ENCODE peak calls at places on chromosomes 11 and 22, in ten cellular contexts. One of them, this sample, is unnamed.

GRCh38 chr11:46903846-46904245 is 14.5 kb downstream of the LRP4 start:
- DNase-seq in astrocyte of the spinal cord: peak; percentile 68
- DNase-seq in hypothalamus: peak; percentile 89
- DNase-seq in globus pallidus: peak; percentile 100
- DNase-seq in neural crest cell: no peak
- DNase-seq in CD8-positive, alpha-beta T cell: no peak
- DNase-seq in activated naive CD8-positive, alpha-beta T cell treated with anti-CD3 and anti-CD28 coated beads, Interleukin-2, amount 10 ng/mL, durations not matched to agents 7 days and 5 days: no peak
- DNase-seq in dorsolateral prefrontal cortex: peak; percentile 98
- DNase-seq in LHCN-M2: no peak
- DNase-seq in Right ventricle myocardium superior: peak; percentile 77
- DNase-seq in this sample: peak; percentile 92

GRCh38 chr11:64990222-64990918 is 6.4 kb downstream of the BATF2 start:
- DNase-seq in neural crest cell: peak; percentile 9
- DNase-seq in CD8-positive, alpha-beta T cell: no peak
- DNase-seq in dorsolateral prefrontal cortex: no peak
- DNase-seq in activated naive CD8-positive, alpha-beta T cell treated with anti-CD3 and anti-CD28 coated beads, Interleukin-2, amount 10 ng/mL, durations not matched to agents 7 days and 5 days: no peak
- DNase-seq in LHCN-M2: no peak
- DNase-seq in Right ventricle myocardium superior: peak; percentile 75
- DNase-seq in hypothalamus: no peak
- DNase-seq in astrocyte of the spinal cord: no peak
- DNase-seq in globus pallidus: no peak
- DNase-seq in this sample: no peak

GRCh38 chr11:44507491-44507890 is 58.0 kb upstream of the CD82 start:
- DNase-seq in astrocyte of the spinal cord: no peak
- DNase-seq in neural crest cell: no peak
- DNase-seq in activated naive CD8-positive, alpha-beta T cell treated with anti-CD3 and anti-CD28 coated beads, Interleukin-2, amount 10 ng/mL, durations not matched to agents 7 days and 5 days: no peak
- DNase-seq in Right ventricle myocardium superior: no peak
- DNase-seq in LHCN-M2: no peak
- DNase-seq in globus pallidus: no peak
- DNase-seq in hypothalamus: no peak
- DNase-seq in dorsolateral prefrontal cortex: no peak
- DNase-seq in CD8-positive, alpha-beta T cell: no peak
- DNase-seq in this sample: no peak

GRCh38 chr11:61141601-61142028 is 19.6 kb downstream of the VPS37C start:
- DNase-seq in LHCN-M2: no peak
- DNase-seq in dorsolateral prefrontal cortex: no peak
- DNase-seq in globus pallidus: no peak
- DNase-seq in astrocyte of the spinal cord: no peak
- DNase-seq in Right ventricle myocardium superior: peak; percentile 60
- DNase-seq in neural crest cell: no peak
- DNase-seq in activated naive CD8-positive, alpha-beta T cell treated with anti-CD3 and anti-CD28 coated beads, Interleukin-2, amount 10 ng/mL, durations not matched to agents 7 days and 5 days: no peak
- DNase-seq in hypothalamus: no peak
- DNase-seq in CD8-positive, alpha-beta T cell: no peak
- DNase-seq in this sample: no peak

GRCh38 chr11:11432621-11433319 is 79.7 kb upstream of the CSNK2A3 start:
- DNase-seq in globus pallidus: no peak
- DNase-seq in LHCN-M2: no peak
- DNase-seq in astrocyte of the spinal cord: no peak
- DNase-seq in activated naive CD8-positive, alpha-beta T cell treated with anti-CD3 and anti-CD28 coated beads, Interleukin-2, amount 10 ng/mL, durations not matched to agents 7 days and 5 days: no peak
- DNase-seq in dorsolateral prefrontal cortex: no peak
- DNase-seq in neural crest cell: no peak
- DNase-seq in hypothalamus: no peak
- DNase-seq in CD8-positive, alpha-beta T cell: no peak
- DNase-seq in Right ventricle myocardium superior: no peak
- DNase-seq in this sample: no peak

GRCh38 chr22:31340765-31341247 is 5.3 kb downstream of the PATZ1 start:
- DNase-seq in activated naive CD8-positive, alpha-beta T cell treated with anti-CD3 and anti-CD28 coated beads, Interleukin-2, amount 10 ng/mL, durations not matched to agents 7 days and 5 days: no peak
- DNase-seq in astrocyte of the spinal cord: no peak
- DNase-seq in dorsolateral prefrontal cortex: no peak
- DNase-seq in globus pallidus: no peak
- DNase-seq in CD8-positive, alpha-beta T cell: no peak
- DNase-seq in LHCN-M2: no peak
- DNase-seq in neural crest cell: no peak
- DNase-seq in hypothalamus: no peak
- DNase-seq in Right ventricle myocardium superior: no peak
- DNase-seq in this sample: no peak

GRCh38 chr11:57812634-57813033 is 51.0 kb downstream of the CTNND1 start:
- DNase-seq in LHCN-M2: no peak
- DNase-seq in globus pallidus: peak; percentile 82
- DNase-seq in CD8-positive, alpha-beta T cell: no peak
- DNase-seq in hypothalamus: no peak
- DNase-seq in astrocyte of the spinal cord: no peak
- DNase-seq in dorsolateral prefrontal cortex: peak; percentile 42
- DNase-seq in neural crest cell: no peak
- DNase-seq in Right ventricle myocardium superior: no peak
- DNase-seq in activated naive CD8-positive, alpha-beta T cell treated with anti-CD3 and anti-CD28 coated beads, Interleukin-2, amount 10 ng/mL, durations not matched to agents 7 days and 5 days: no peak
- DNase-seq in this sample: no peak

GRCh38 chr11:10911907-10912306 is 54.1 kb upstream of the ZBED5 start:
- DNase-seq in Right ventricle myocardium superior: no peak
- DNase-seq in astrocyte of the spinal cord: no peak
- DNase-seq in activated naive CD8-positive, alpha-beta T cell treated with anti-CD3 and anti-CD28 coated beads, Interleukin-2, amount 10 ng/mL, durations not matched to agents 7 days and 5 days: no peak
- DNase-seq in dorsolateral prefrontal cortex: no peak
- DNase-seq in LHCN-M2: no peak
- DNase-seq in hypothalamus: no peak
- DNase-seq in CD8-positive, alpha-beta T cell: no peak
- DNase-seq in neural crest cell: no peak
- DNase-seq in globus pallidus: no peak
- DNase-seq in this sample: no peak

GRCh38 chr22:30400159-30400558 is 3.3 kb downstream of the SEC14L2 start:
- DNase-seq in LHCN-M2: no peak
- DNase-seq in neural crest cell: no peak
- DNase-seq in dorsolateral prefrontal cortex: no peak
- DNase-seq in hypothalamus: no peak
- DNase-seq in Right ventricle myocardium superior: no peak
- DNase-seq in activated naive CD8-positive, alpha-beta T cell treated with anti-CD3 and anti-CD28 coated beads, Interleukin-2, amount 10 ng/mL, durations not matched to agents 7 days and 5 days: no peak
- DNase-seq in astrocyte of the spinal cord: no peak
- DNase-seq in globus pallidus: no peak
- DNase-seq in CD8-positive, alpha-beta T cell: no peak
- DNase-seq in this sample: no peak